ENCODE peak calls at places on chromosomes 3 and 15, in seven cellular contexts. L is amniotic stem cell, V is nephron progenitor cell, Q is fibroblast of lung, K is GM12865, C is NCI-H446, J is AG08395. W is an unnamed sample.

GRCh38 chr3:41241800-41242571 is 42.7 kb downstream of the CTNNB1 start:
- DNase-seq in L (no peak), V (no peak), Q (no peak), K (no peak), C (no peak), J (no peak), W (no peak)

GRCh38 chr15:71226536-71227455 is 111.5 kb downstream of the THSD4 start:
- DNase-seq in L (no peak), V (no peak), Q (no peak), K (no peak), C (no peak), J (no peak), W (no peak)

GRCh38 chr15:78325092-78325843 is 14.9 kb upstream of the CRABP1 start:
- DNase-seq in L (no peak), V (no peak), Q (peak; percentile 66), K (no peak), C (no peak), J (peak; percentile 42), W (peak; percentile 63)

GRCh38 chr15:79972861-79973260 is 1.9 kb upstream of the BCL2A1 start:
- DNase-seq in L (no peak), V (no peak), Q (no peak), K (no peak), C (no peak), J (no peak), W (no peak)

GRCh38 chr15:55764398-55764797 is 21.4 kb upstream of the PRTG start:
- DNase-seq in L (no peak), V (no peak), Q (no peak), K (no peak), C (no peak), J (no peak), W (no peak)

GRCh38 chr3:190306513-190307163 is 15.6 kb downstream of the CLDN1 start:
- DNase-seq in L (no peak), V (no peak), Q (peak; percentile 93), K (no peak), C (no peak), J (no peak), W (peak; percentile 27)

GRCh38 chr3:187914231-187914630 is 169.0 kb upstream of the BCL6 start:
- DNase-seq in L (no peak), V (no peak), Q (no peak), K (no peak), C (no peak), J (no peak), W (no peak)

GRCh38 chr3:149299938-149300791 is 33.3 kb downstream of the TM4SF18 start:
- DNase-seq in L (peak; percentile 77), V (no peak), Q (peak; percentile 98), K (peak; percentile 44), C (no peak), J (peak; percentile 84), W (peak; percentile 23)

GRCh38 chr3:183710231-183710630 is 12.6 kb downstream of the YEATS2 start:
- DNase-seq in L (no peak), V (no peak), Q (peak; percentile 30), K (no peak), C (no peak), J (no peak), W (no peak)

GRCh38 chr3:144229237-144229830 is 257.7 kb downstream of the DIPK2A start:
- DNase-seq in L (no peak), V (no peak), Q (no peak), K (no peak), C (peak; percentile 40), J (no peak), W (no peak)

GRCh38 chr3:18609184-18609583 is 184.0 kb upstream of the SATB1 start:
- DNase-seq in L (no peak), V (no peak), Q (no peak), K (no peak), C (no peak), J (no peak), W (no peak)

GRCh38 chr3:184760337-184761119 is 48.7 kb upstream of the MAGEF1 start:
- DNase-seq in L (peak; percentile 24), V (no peak), Q (no peak), K (no peak), C (no peak), J (no peak), W (no peak)

GRCh38 chr3:42934910-42935309 is 29.0 kb downstream of the ZNF662 start:
- DNase-seq in L (no peak), V (no peak), Q (no peak), K (no peak), C (no peak), J (no peak), W (no peak)

GRCh38 chr3:168267179-168267578 is 171.5 kb upstream of the GOLIM4 start:
- DNase-seq in L (no peak), V (no peak), Q (no peak), K (no peak), C (no peak), J (no peak), W (no peak)

GRCh38 chr3:8110966-8111798 is 390.4 kb upstream of the LMCD1 start:
- DNase-seq in L (peak; percentile 15), V (peak; percentile 64), Q (peak; percentile 72), K (peak; percentile 79), C (peak; percentile 23), J (peak; percentile 68), W (peak; percentile 44)

GRCh38 chr3:146547235-146547835 is 2.9 kb upstream of the PLSCR1 start:
- DNase-seq in L (no peak), V (no peak), Q (no peak), K (no peak), C (no peak), J (no peak), W (no peak)

GRCh38 chr15:50907866-50908208 is 646 bp upstream of the AP4E1 start:
- DNase-seq in L (no peak), V (no peak), Q (peak; percentile 32), K (peak; percentile 65), C (no peak), J (peak; percentile 21), W (peak; percentile 24)

GRCh38 chr3:72368331-72368975 is 479.8 kb downstream of the SHQ1 start:
- DNase-seq in L (no peak), V (no peak), Q (peak; percentile 59), K (no peak), C (peak; percentile 19), J (peak; percentile 65), W (no peak)

GRCh38 chr3:56999547-56999946 is 60.9 kb upstream of the SPATA12 start:
- DNase-seq in L (no peak), V (no peak), Q (no peak), K (no peak), C (no peak), J (no peak), W (no peak)

GRCh38 chr3:166445865-166446264 is 608.6 kb upstream of the BCHE start:
- DNase-seq in L (no peak), V (no peak), Q (no peak), K (no peak), C (no peak), J (no peak), W (no peak)

GRCh38 chr3:14565791-14566588 is 25.8 kb upstream of the GRIP2 start:
- DNase-seq in L (no peak), V (no peak), Q (peak; percentile 79), K (no peak), C (no peak), J (peak; percentile 75), W (no peak)

GRCh38 chr3:144590854-144591253 is 619.2 kb downstream of the DIPK2A start:
- DNase-seq in L (peak; percentile 68), V (no peak), Q (peak; percentile 88), K (no peak), C (no peak), J (peak; percentile 66), W (no peak)

GRCh38 chr15:60546764-60547163 is 67.8 kb upstream of the ICE2 start:
- DNase-seq in L (no peak), V (no peak), Q (no peak), K (peak; percentile 58), C (no peak), J (no peak), W (no peak)

GRCh38 chr3:130779486-130779885 is 32.9 kb upstream of the PIK3R4 start:
- DNase-seq in L (no peak), V (no peak), Q (no peak), K (peak; percentile 27), C (no peak), J (no peak), W (no peak)

GRCh38 chr3:31695280-31696008 is 162.7 kb downstream of the STT3B start:
- DNase-seq in L (no peak), V (no peak), Q (no peak), K (peak; percentile 51), C (no peak), J (no peak), W (peak; percentile 52)

GRCh38 chr15:26771917-26772587 is 814 bp downstream of the GABRB3 start:
- DNase-seq in L (no peak), V (peak; percentile 52), Q (peak; percentile 13), K (no peak), C (no peak), J (no peak), W (no peak)

GRCh38 chr3:52313774-52314188 is 2.3 kb upstream of the DNAH1 start:
- DNase-seq in L (no peak), V (no peak), Q (peak; percentile 38), K (peak; percentile 91), C (no peak), J (peak; percentile 59), W (no peak)

GRCh38 chr15:53835309-53835708 is 75.8 kb upstream of the WDR72 start:
- DNase-seq in L (no peak), V (no peak), Q (peak; percentile 5), K (no peak), C (no peak), J (no peak), W (no peak)

GRCh38 chr3:149342413-149343340 is 9.2 kb upstream of the TM4SF18 start:
- DNase-seq in L (no peak), V (no peak), Q (peak; percentile 94), K (no peak), C (no peak), J (peak; percentile 72), W (no peak)

GRCh38 chr15:79644091-79644490 is 212.0 kb downstream of the MINAR1 start:
- DNase-seq in L (peak; percentile 23), V (no peak), Q (peak; percentile 84), K (no peak), C (no peak), J (peak; percentile 69), W (no peak)

GRCh38 chr3:11195721-11196332 is 41.5 kb downstream of the HRH1 start:
- DNase-seq in L (no peak), V (no peak), Q (peak; percentile 79), K (no peak), C (no peak), J (peak; percentile 46), W (no peak)

GRCh38 chr3:82055792-82056191 is 294.3 kb upstream of the GBE1 start:
- DNase-seq in L (no peak), V (no peak), Q (peak; percentile 74), K (no peak), C (no peak), J (no peak), W (no peak)

GRCh38 chr15:91776104-91776503 is 77.4 kb upstream of the SLCO3A1 start:
- DNase-seq in L (no peak), V (no peak), Q (no peak), K (no peak), C (no peak), J (no peak), W (no peak)

GRCh38 chr3:17749281-17749680 is 6.8 kb upstream of the TBC1D5 start:
- DNase-seq in L (no peak), V (no peak), Q (no peak), K (peak; percentile 51), C (no peak), J (no peak), W (no peak)

GRCh38 chr15:57384024-57384423 is 7.7 kb downstream of the CGNL1 start:
- DNase-seq in L (no peak), V (no peak), Q (peak; percentile 39), K (no peak), C (peak; percentile 26), J (no peak), W (no peak)

GRCh38 chr15:51132384-51133139 is 37.9 kb upstream of the TNFAIP8L3 start:
- DNase-seq in L (peak; percentile 77), V (peak; percentile 51), Q (peak; percentile 97), K (peak; percentile 29), C (no peak), J (peak; percentile 85), W (peak; percentile 9)

GRCh38 chr3:114861666-114862065 is 285.4 kb downstream of the ZBTB20 start:
- DNase-seq in L (no peak), V (no peak), Q (no peak), K (no peak), C (peak; percentile 39), J (no peak), W (no peak)

GRCh38 chr3:131555456-131555855 is 52.7 kb upstream of the MRPL3 start:
- DNase-seq in L (no peak), V (no peak), Q (peak; percentile 27), K (no peak), C (no peak), J (no peak), W (no peak)

W was measured in HuH-7.